ENCODE peak calls at places on chromosomes 11 and 22, in eight cellular contexts. C, M, T, S, B, R, Z and H are unnamed samples.

GRCh38 chr11:86983071-86983488 is 27.9 kb upstream of the FZD4 start:
- DNase-seq in C (no peak), M (no peak), T (no peak), S (no peak), B (no peak), R (no peak), Z (no peak), H (no peak)

GRCh38 chr22:23225724-23226496 is 45.6 kb downstream of the BCR start:
- DNase-seq in C (peak; percentile 37), M (no peak), T (no peak), S (no peak), B (no peak), R (peak; percentile 74), Z (no peak), H (no peak)

GRCh38 chr11:44333271-44334218 is 23.6 kb upstream of the ALX4 start:
- DNase-seq in C (no peak), M (no peak), T (no peak), S (no peak), B (no peak), R (no peak), Z (no peak), H (no peak)

GRCh38 chr11:46524201-46524600 is 69.6 kb downstream of the AMBRA1 start:
- DNase-seq in C (no peak), M (no peak), T (no peak), S (no peak), B (no peak), R (peak; percentile 93), Z (no peak), H (no peak)

GRCh38 chr22:49300241-49300640 is 527.4 kb downstream of the BRD1 start:
- DNase-seq in C (no peak), M (no peak), T (no peak), S (peak; percentile 1), B (no peak), R (no peak), Z (no peak), H (no peak)

GRCh38 chr22:37806409-37807338 is 1.1 kb upstream of the GCAT start:
- DNase-seq in C (no peak), M (no peak), T (no peak), S (no peak), B (no peak), R (peak; percentile 56), Z (peak; percentile 39), H (no peak)

GRCh38 chr11:44909557-44909956 is 41.1 kb downstream of the TP53I11 start:
- DNase-seq in C (no peak), M (no peak), T (no peak), S (no peak), B (no peak), R (no peak), Z (no peak), H (no peak)

GRCh38 chr11:105740164-105740903 is 130.5 kb downstream of the GRIA4 start:
- DNase-seq in C (no peak), M (no peak), T (no peak), S (no peak), B (no peak), R (peak; percentile 25), Z (no peak), H (peak; percentile 7)

GRCh38 chr22:17085277-17086091 is 684 bp downstream of the IL17RA start:
- DNase-seq in C (no peak), M (peak; percentile 51), T (no peak), S (no peak), B (peak; percentile 60), R (peak; percentile 60), Z (peak; percentile 55), H (no peak)

GRCh38 chr11:32210601-32211000 is 119.7 kb downstream of the RCN1 start:
- DNase-seq in C (no peak), M (no peak), T (no peak), S (no peak), B (no peak), R (no peak), Z (no peak), H (no peak)